ENCODE peak calls at places on chromosomes 2 and 18, in ten cellular contexts. H, U, G, O, K, E, Y, A, T and B are unnamed samples.

GRCh38 chr18:69215151-69215550 is 185.5 kb upstream of the DOK6 start:
- DNase-seq in H (no peak), U (no peak), G (no peak), O (no peak), K (no peak), E (no peak), Y (no peak), A (no peak), T (no peak), B (no peak)

GRCh38 chr2:177296047-177296446 is 31.5 kb upstream of the NFE2L2 start:
- DNase-seq in H (peak), U (no peak), G (peak), O (peak), K (peak), E (no peak), Y (no peak), A (no peak), T (peak), B (peak)

GRCh38 chr2:118923371-118923770 is 18.6 kb upstream of the MARCO start:
- DNase-seq in H (no peak), U (no peak), G (no peak), O (no peak), K (no peak), E (no peak), Y (no peak), A (no peak), T (no peak), B (no peak)

GRCh38 chr2:136310797-136311558 is 193.0 kb upstream of the CXCR4 start:
- DNase-seq in H (no peak), U (no peak), G (no peak), O (no peak), K (no peak), E (no peak), Y (no peak), A (no peak), T (no peak), B (no peak)

GRCh38 chr2:135798762-135799161 is 38.2 kb downstream of the LCT start:
- DNase-seq in H (peak), U (no peak), G (no peak), O (no peak), K (no peak), E (no peak), Y (no peak), A (no peak), T (peak), B (no peak)

GRCh38 chr2:172813314-172813888 is 77.8 kb downstream of the RAPGEF4 start:
- DNase-seq in H (no peak), U (no peak), G (peak), O (peak), K (peak), E (no peak), Y (no peak), A (no peak), T (peak), B (peak)

GRCh38 chr18:23198217-23198845 is 63.0 kb downstream of the CABLES1 start:
- DNase-seq in H (no peak), U (no peak), G (no peak), O (no peak), K (no peak), E (no peak), Y (no peak), A (no peak), T (no peak), B (no peak)

GRCh38 chr2:39492701-39493100 is 55.6 kb upstream of the MAP4K3 start:
- DNase-seq in H (no peak), U (no peak), G (peak), O (no peak), K (no peak), E (no peak), Y (no peak), A (no peak), T (no peak), B (no peak)

GRCh38 chr2:105329561-105330495 is at the start of gene TGFBRAP1:
- DNase-seq in H (peak), U (peak), G (no peak), O (peak), K (no peak), E (peak), Y (peak), A (no peak), T (no peak), B (peak)

GRCh38 chr18:43277164-43277600 is at the start of gene SYT4:
- DNase-seq in H (no peak), U (no peak), G (peak), O (peak), K (peak), E (no peak), Y (no peak), A (peak), T (peak), B (peak)

GRCh38 chr2:232854082-232854481 is 16.0 kb upstream of the SNORC start:
- DNase-seq in H (no peak), U (no peak), G (peak), O (peak), K (peak), E (no peak), Y (peak), A (peak), T (peak), B (peak)

GRCh38 chr2:23145460-23145859 is 239.5 kb upstream of the KLHL29 start:
- DNase-seq in H (no peak), U (no peak), G (no peak), O (no peak), K (no peak), E (no peak), Y (no peak), A (no peak), T (no peak), B (no peak)

GRCh38 chr2:205748660-205749059 is 66.4 kb downstream of the NRP2 start:
- DNase-seq in H (no peak), U (no peak), G (peak), O (peak), K (peak), E (no peak), Y (no peak), A (no peak), T (peak), B (no peak)

GRCh38 chr2:233051241-233052149 is 8.6 kb upstream of the INPP5D start:
- DNase-seq in H (no peak), U (peak), G (peak), O (peak), K (peak), E (no peak), Y (no peak), A (no peak), T (peak), B (peak)

GRCh38 chr18:62187543-62188378 is 706 bp downstream of the RELCH start:
- DNase-seq in H (peak), U (peak), G (peak), O (peak), K (peak), E (no peak), Y (peak), A (no peak), T (peak), B (peak)

GRCh38 chr2:84905181-84906107 is at the start of gene TMSB10:
- DNase-seq in H (peak), U (peak), G (peak), O (peak), K (peak), E (peak), Y (peak), A (no peak), T (peak), B (peak)

GRCh38 chr2:128279786-128280701 is 38.6 kb downstream of the HS6ST1 start:
- DNase-seq in H (no peak), U (peak), G (no peak), O (no peak), K (no peak), E (no peak), Y (no peak), A (no peak), T (no peak), B (no peak)

GRCh38 chr2:111111101-111111755 is 9.5 kb upstream of the BCL2L11 start:
- DNase-seq in H (no peak), U (no peak), G (no peak), O (no peak), K (peak), E (no peak), Y (no peak), A (no peak), T (no peak), B (no peak)

GRCh38 chr2:15941483-15941853 is 1.1 kb downstream of the MYCN start:
- DNase-seq in H (no peak), U (no peak), G (no peak), O (no peak), K (no peak), E (no peak), Y (peak), A (no peak), T (no peak), B (no peak)

GRCh38 chr2:209008636-209009287 is 415.1 kb upstream of the MAP2 start:
- DNase-seq in H (no peak), U (no peak), G (no peak), O (no peak), K (no peak), E (no peak), Y (no peak), A (no peak), T (no peak), B (no peak)

GRCh38 chr2:120794716-120795115 is 59.0 kb downstream of the GLI2 start:
- DNase-seq in H (no peak), U (no peak), G (peak), O (peak), K (no peak), E (no peak), Y (no peak), A (no peak), T (peak), B (peak)

GRCh38 chr2:214006601-214007000 is 404.3 kb upstream of the VWC2L start:
- DNase-seq in H (no peak), U (no peak), G (no peak), O (peak), K (peak), E (no peak), Y (no peak), A (no peak), T (no peak), B (no peak)

GRCh38 chr2:150866431-150866830 is 379.0 kb upstream of the RND3 start:
- DNase-seq in H (no peak), U (no peak), G (peak), O (peak), K (peak), E (no peak), Y (no peak), A (no peak), T (peak), B (peak)

GRCh38 chr18:22547807-22548561 is 130.3 kb upstream of the CTAGE1 start:
- DNase-seq in H (no peak), U (no peak), G (no peak), O (no peak), K (no peak), E (no peak), Y (no peak), A (peak), T (peak), B (peak)

GRCh38 chr2:132373391-132374135 is 43.0 kb upstream of the GPR39 start:
- DNase-seq in H (no peak), U (no peak), G (no peak), O (peak), K (no peak), E (no peak), Y (no peak), A (no peak), T (no peak), B (peak)

GRCh38 chr18:63850010-63850409 is 37.5 kb upstream of the SERPINB2 start:
- DNase-seq in H (peak), U (no peak), G (peak), O (no peak), K (peak), E (no peak), Y (no peak), A (no peak), T (peak), B (peak)

GRCh38 chr2:133158024-133158423 is 410.2 kb downstream of the NCKAP5 start:
- DNase-seq in H (no peak), U (no peak), G (no peak), O (no peak), K (no peak), E (no peak), Y (no peak), A (no peak), T (no peak), B (no peak)

GRCh38 chr2:228689049-228689448 is 507.6 kb upstream of the SPHKAP start:
- DNase-seq in H (no peak), U (no peak), G (peak), O (no peak), K (no peak), E (no peak), Y (no peak), A (no peak), T (peak), B (no peak)

GRCh38 chr2:48914477-48915077 is 159.1 kb upstream of the LHCGR start:
- DNase-seq in H (no peak), U (no peak), G (no peak), O (no peak), K (no peak), E (no peak), Y (no peak), A (no peak), T (no peak), B (no peak)

GRCh38 chr2:191171708-191172355 is 21.0 kb upstream of the STAT4 start:
- DNase-seq in H (no peak), U (no peak), G (peak), O (peak), K (peak), E (no peak), Y (no peak), A (peak), T (peak), B (peak)

GRCh38 chr2:65999103-65999502 is 435.8 kb upstream of the MEIS1 start:
- DNase-seq in H (no peak), U (no peak), G (no peak), O (no peak), K (no peak), E (no peak), Y (no peak), A (no peak), T (no peak), B (no peak)

GRCh38 chr2:168338803-168339437 is 91.5 kb upstream of the STK39 start:
- DNase-seq in H (no peak), U (no peak), G (no peak), O (no peak), K (no peak), E (no peak), Y (no peak), A (no peak), T (no peak), B (no peak)

GRCh38 chr2:150596071-150596470 is 108.6 kb upstream of the RND3 start:
- DNase-seq in H (no peak), U (no peak), G (peak), O (peak), K (no peak), E (no peak), Y (no peak), A (no peak), T (no peak), B (peak)

GRCh38 chr2:215038411-215038810 is 100.0 kb downstream of the ABCA12 start:
- DNase-seq in H (no peak), U (no peak), G (no peak), O (no peak), K (no peak), E (no peak), Y (no peak), A (no peak), T (no peak), B (no peak)

GRCh38 chr2:126599062-126599461 is 56.9 kb upstream of the GYPC start:
- DNase-seq in H (no peak), U (no peak), G (no peak), O (no peak), K (no peak), E (no peak), Y (no peak), A (no peak), T (no peak), B (no peak)

GRCh38 chr2:36371070-36371962 is 15.7 kb downstream of the CRIM1 start:
- DNase-seq in H (no peak), U (no peak), G (peak), O (peak), K (no peak), E (no peak), Y (no peak), A (no peak), T (peak), B (peak)

GRCh38 chr18:78376036-78376435 is 603.6 kb upstream of the SALL3 start:
- DNase-seq in H (no peak), U (no peak), G (no peak), O (no peak), K (no peak), E (no peak), Y (no peak), A (no peak), T (no peak), B (no peak)

GRCh38 chr2:25831744-25832449 is 46.4 kb downstream of the ASXL2 start:
- DNase-seq in H (no peak), U (no peak), G (no peak), O (no peak), K (no peak), E (no peak), Y (no peak), A (no peak), T (no peak), B (no peak)

GRCh38 chr2:43188561-43189386 is 37.6 kb downstream of the ZFP36L2 start:
- DNase-seq in H (no peak), U (no peak), G (no peak), O (no peak), K (no peak), E (no peak), Y (no peak), A (no peak), T (no peak), B (no peak)
- TF ChIP-seq CTCF in H (no peak), U (no peak), G (no peak), O (no peak), K (no peak), E (no peak), Y (no peak), A (no peak), T (no peak), B (no peak)

DNA sequence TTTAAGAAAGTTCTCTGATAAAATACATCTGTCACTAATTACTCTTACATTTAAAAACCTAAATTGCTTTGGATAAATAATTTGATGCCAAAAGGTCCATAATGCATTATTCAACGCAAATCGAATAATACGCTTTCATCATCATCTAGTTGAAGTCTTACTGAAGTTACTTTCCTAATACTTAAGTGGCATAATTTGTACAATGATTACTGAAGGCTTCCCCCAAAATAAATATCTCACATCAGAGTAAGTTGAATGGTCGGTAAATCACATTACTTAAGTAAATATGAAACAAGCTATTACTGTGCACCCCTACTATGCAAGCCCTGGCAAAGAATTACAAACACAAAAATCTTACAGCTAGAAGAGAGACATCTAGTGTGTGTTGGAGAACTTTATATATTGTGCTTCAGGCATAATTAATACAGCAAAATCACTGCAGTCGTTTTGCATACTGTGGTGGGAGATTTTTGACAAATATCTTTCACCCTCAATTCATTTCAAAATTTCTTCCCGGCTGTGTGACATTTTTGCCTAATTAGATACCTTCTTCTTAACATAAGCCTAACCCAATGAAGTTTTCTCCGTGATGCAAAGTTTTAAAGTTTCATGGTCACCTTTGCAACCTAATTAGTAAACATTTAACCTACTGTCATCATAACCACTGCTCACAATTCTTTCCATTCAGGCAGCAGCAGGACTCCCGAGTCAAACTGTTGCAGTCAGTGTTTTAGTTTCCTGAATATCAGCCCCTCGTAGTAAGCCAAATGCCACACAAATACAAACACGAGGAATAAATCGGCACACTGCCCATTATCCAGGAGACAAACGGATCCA is 106.0 kb upstream of the KCTD1 start:
- DNase-seq in H (no peak), U (no peak), G (no peak), O (no peak), K (no peak), E (no peak), Y (no peak), A (no peak), T (no peak), B (no peak)
- H3K4me3 ChIP-seq in H (no peak), U (no peak), G (no peak), O (no peak), K (no peak), E (no peak), Y (no peak), A (no peak), T (no peak), B (no peak)

GRCh38 chr18:32440478-32440877 is 30.2 kb downstream of the GAREM1 start:
- DNase-seq in H (no peak), U (no peak), G (no peak), O (no peak), K (no peak), E (no peak), Y (no peak), A (no peak), T (no peak), B (no peak)

GRCh38 chr18:32439241-32439640 is 31.4 kb downstream of the GAREM1 start:
- DNase-seq in H (no peak), U (no peak), G (no peak), O (no peak), K (no peak), E (no peak), Y (no peak), A (no peak), T (no peak), B (no peak)

GRCh38 chr18:32441536-32441935 is 29.1 kb downstream of the GAREM1 start:
- DNase-seq in H (no peak), U (no peak), G (peak), O (peak), K (peak), E (no peak), Y (no peak), A (no peak), T (peak), B (no peak)

GRCh38 chr18:32438173-32438572 is 32.5 kb downstream of the GAREM1 start:
- DNase-seq in H (no peak), U (no peak), G (no peak), O (no peak), K (no peak), E (no peak), Y (no peak), A (no peak), T (no peak), B (no peak)

GRCh38 chr18:32439802-32440201 is 30.9 kb downstream of the GAREM1 start:
- DNase-seq in H (peak), U (no peak), G (no peak), O (no peak), K (peak), E (no peak), Y (peak), A (no peak), T (no peak), B (no peak)
- TF ChIP-seq CTCF in H (peak), U (no peak), G (peak), O (peak), K (peak), E (no peak), Y (no peak), A (peak), T (peak), B (peak)

DNA sequence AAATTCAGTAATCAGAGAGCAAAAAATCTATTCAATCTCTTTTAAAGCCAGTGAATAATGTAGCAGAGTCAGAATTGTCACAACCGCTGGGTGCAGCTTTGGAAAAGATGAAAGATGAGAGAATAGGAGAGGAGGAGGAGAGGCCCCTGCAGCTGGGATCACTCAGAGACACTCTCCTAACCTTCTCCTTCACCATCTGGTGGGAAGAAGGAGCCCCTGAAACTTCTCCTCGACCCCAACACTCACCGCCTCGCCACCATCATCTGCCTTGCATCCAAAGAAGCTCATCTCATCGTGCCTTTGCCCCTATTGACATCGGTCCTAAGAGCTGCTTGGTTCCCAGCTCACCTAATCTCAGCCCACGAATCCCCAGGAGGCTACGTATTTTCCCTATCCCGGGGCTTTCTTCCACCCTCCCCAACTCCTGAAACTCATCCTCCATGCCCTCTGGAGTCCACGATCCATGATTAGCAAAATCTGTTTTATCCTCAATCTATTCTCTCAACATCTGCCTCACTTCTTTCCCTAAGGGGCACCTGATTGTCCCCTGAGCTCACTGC is 58.5 kb downstream of the PKDCC start:
- DNase-seq in H (no peak), U (no peak), G (no peak), O (no peak), K (no peak), E (no peak), Y (no peak), A (no peak), T (no peak), B (no peak)
- H3K4me3 ChIP-seq in H (peak), U (no peak), G (no peak), O (no peak), K (no peak), E (peak), Y (no peak), A (no peak), T (no peak), B (no peak)

GRCh38 chr2:161303535-161304050 is 4.6 kb upstream of the PSMD14 start:
- DNase-seq in H (no peak), U (no peak), G (no peak), O (no peak), K (no peak), E (no peak), Y (no peak), A (no peak), T (no peak), B (no peak)

GRCh38 chr2:161307676-161308075 is 549 bp upstream of the PSMD14 start:
- DNase-seq in H (peak), U (no peak), G (no peak), O (no peak), K (peak), E (no peak), Y (no peak), A (no peak), T (peak), B (no peak)

GRCh38 chr2:161308178-161308955 is at the start of gene PSMD14:
- DNase-seq in H (peak), U (peak), G (peak), O (peak), K (peak), E (peak), Y (peak), A (peak), T (peak), B (peak)

GRCh38 chr2:161306919-161307318 is 1.3 kb upstream of the PSMD14 start:
- DNase-seq in H (no peak), U (no peak), G (no peak), O (no peak), K (no peak), E (no peak), Y (no peak), A (no peak), T (no peak), B (no peak)
- TF ChIP-seq CTCF in H (peak), U (no peak), G (no peak), O (no peak), K (no peak), E (no peak), Y (no peak), A (no peak), T (no peak), B (no peak)

GRCh38 chr2:240603081-240603835 is 16.7 kb downstream of the CAPN10 start:
- DNase-seq in H (no peak), U (no peak), G (no peak), O (no peak), K (no peak), E (no peak), Y (no peak), A (no peak), T (no peak), B (no peak)
- H3K4me3 ChIP-seq in H (no peak), U (no peak), G (no peak), O (no peak), K (no peak), E (no peak), Y (no peak), A (no peak), T (no peak), B (no peak)